ENCODE peak calls at places on chromosomes 4 and X, in seven cellular contexts. One of them, this sample, is unnamed.

GRCh38 chr4:82429728-82430192 is 502 bp downstream of the HNRNPDL start:
- DNase-seq in fibroblast of the aortic adventitia: no peak
- DNase-seq in PC-3: no peak
- DNase-seq in cardiac fibroblast: no peak
- DNase-seq in choroid plexus epithelial cell: peak; percentile 47
- DNase-seq in AG10803: no peak
- DNase-seq in neural progenitor cell: peak; percentile 89
- DNase-seq in this sample: no peak

GRCh38 chr4:6278801-6279197 is 9.1 kb downstream of the WFS1 start:
- DNase-seq in fibroblast of the aortic adventitia: peak; percentile 74
- DNase-seq in choroid plexus epithelial cell: peak; percentile 70
- DNase-seq in AG10803: no peak
- DNase-seq in PC-3: no peak
- DNase-seq in neural progenitor cell: no peak
- DNase-seq in cardiac fibroblast: peak; percentile 19
- DNase-seq in this sample: peak; percentile 12

GRCh38 chr4:15938640-15939039 is at the start of gene FGFBP1:
- DNase-seq in choroid plexus epithelial cell: no peak
- DNase-seq in fibroblast of the aortic adventitia: no peak
- DNase-seq in neural progenitor cell: no peak
- DNase-seq in PC-3: no peak
- DNase-seq in AG10803: no peak
- DNase-seq in cardiac fibroblast: no peak
- DNase-seq in this sample: no peak

GRCh38 chr4:139734201-139734874 is 68.7 kb downstream of the MGST2 start:
- DNase-seq in choroid plexus epithelial cell: peak; percentile 81
- DNase-seq in cardiac fibroblast: peak; percentile 77
- DNase-seq in PC-3: no peak
- DNase-seq in fibroblast of the aortic adventitia: peak; percentile 75
- DNase-seq in AG10803: peak; percentile 80
- DNase-seq in neural progenitor cell: peak; percentile 30
- DNase-seq in this sample: peak; percentile 50

GRCh38 chr4:79078339-79078738 is 139.1 kb upstream of the PAQR3 start:
- DNase-seq in AG10803: no peak
- DNase-seq in fibroblast of the aortic adventitia: no peak
- DNase-seq in neural progenitor cell: no peak
- DNase-seq in choroid plexus epithelial cell: no peak
- DNase-seq in cardiac fibroblast: no peak
- DNase-seq in PC-3: no peak
- DNase-seq in this sample: no peak

GRCh38 chr4:140635606-140636005 is 66.8 kb upstream of the UCP1 start:
- DNase-seq in cardiac fibroblast: peak; percentile 31
- DNase-seq in choroid plexus epithelial cell: peak; percentile 46
- DNase-seq in fibroblast of the aortic adventitia: peak; percentile 37
- DNase-seq in AG10803: peak; percentile 53
- DNase-seq in PC-3: peak; percentile 69
- DNase-seq in neural progenitor cell: peak; percentile 53
- DNase-seq in this sample: peak; percentile 9

GRCh38 chr4:11910780-11911179 is 482.1 kb upstream of the HS3ST1 start:
- DNase-seq in neural progenitor cell: no peak
- DNase-seq in AG10803: no peak
- DNase-seq in cardiac fibroblast: no peak
- DNase-seq in fibroblast of the aortic adventitia: no peak
- DNase-seq in PC-3: no peak
- DNase-seq in choroid plexus epithelial cell: no peak
- DNase-seq in this sample: no peak

GRCh38 chr4:104641427-104641826 is 146.7 kb upstream of the CXXC4 start:
- DNase-seq in AG10803: no peak
- DNase-seq in choroid plexus epithelial cell: no peak
- DNase-seq in fibroblast of the aortic adventitia: no peak
- DNase-seq in neural progenitor cell: peak; percentile 67
- DNase-seq in cardiac fibroblast: no peak
- DNase-seq in PC-3: no peak
- DNase-seq in this sample: no peak

GRCh38 chrX:52368368-52369055 is at the start of gene XAGE2:
- DNase-seq in fibroblast of the aortic adventitia: no peak
- DNase-seq in cardiac fibroblast: no peak
- DNase-seq in choroid plexus epithelial cell: no peak
- DNase-seq in neural progenitor cell: no peak
- DNase-seq in AG10803: no peak
- DNase-seq in PC-3: no peak
- DNase-seq in this sample: no peak

GRCh38 chrX:52359614-52360232 is 9.1 kb upstream of the XAGE2 start:
- DNase-seq in AG10803: peak; percentile 10
- DNase-seq in fibroblast of the aortic adventitia: peak; percentile 68
- DNase-seq in choroid plexus epithelial cell: peak; percentile 43
- DNase-seq in cardiac fibroblast: peak; percentile 57
- DNase-seq in neural progenitor cell: no peak
- DNase-seq in PC-3: peak; percentile 3
- DNase-seq in this sample: no peak

DNA sequence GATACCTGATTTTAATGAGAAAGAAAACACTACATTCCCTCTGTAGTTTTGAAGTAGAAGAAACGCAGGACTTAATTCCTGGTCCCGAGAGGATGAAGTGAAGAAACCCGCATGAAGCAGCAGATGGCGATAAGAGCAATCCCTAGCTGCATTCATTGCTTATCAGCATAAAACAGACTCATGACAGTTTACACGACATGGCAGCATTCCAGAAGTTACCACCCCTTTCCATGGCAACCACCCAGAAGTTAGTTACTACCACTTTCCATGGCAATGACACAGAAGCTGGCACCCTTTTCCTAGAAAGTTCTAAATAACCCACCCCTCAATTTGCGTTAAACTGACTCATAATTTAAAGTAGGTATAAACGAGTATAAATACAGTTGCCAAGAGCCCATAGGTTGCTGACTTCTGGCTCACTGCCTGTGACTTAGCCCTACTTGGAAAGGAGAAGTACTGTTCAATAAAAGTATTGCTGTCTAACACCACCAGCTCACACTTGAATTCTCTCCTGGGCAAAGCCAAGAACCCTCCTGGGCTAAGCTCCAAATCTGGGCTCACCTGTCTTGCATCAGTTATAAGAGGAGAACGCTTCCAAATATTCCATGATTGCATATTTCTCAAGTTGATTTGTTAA is 5.5 kb upstream of the XAGE2 start:
- DNase-seq in fibroblast of the aortic adventitia: peak; percentile 46
- DNase-seq in PC-3: no peak
- DNase-seq in neural progenitor cell: peak; percentile 5
- DNase-seq in cardiac fibroblast: peak; percentile 4
- DNase-seq in choroid plexus epithelial cell: peak; percentile 37
- DNase-seq in AG10803: no peak
- DNase-seq in this sample: no peak
- TF ChIP-seq CTCF in fibroblast of the aortic adventitia: no peak
- TF ChIP-seq CTCF in PC-3: peak; percentile 22
- TF ChIP-seq CTCF in neural progenitor cell: peak; percentile 29
- TF ChIP-seq CTCF in cardiac fibroblast: no peak
- TF ChIP-seq CTCF in choroid plexus epithelial cell: peak; percentile 44
- TF ChIP-seq CTCF in AG10803: peak; percentile 22
- TF ChIP-seq CTCF in this sample: no peak

GRCh38 chr4:186227744-186228513 is 622 bp downstream of the KLKB1 start:
- DNase-seq in neural progenitor cell: no peak
- DNase-seq in PC-3: no peak
- DNase-seq in choroid plexus epithelial cell: peak; percentile 7
- DNase-seq in fibroblast of the aortic adventitia: no peak
- DNase-seq in cardiac fibroblast: peak; percentile 21
- DNase-seq in AG10803: no peak
- DNase-seq in this sample: no peak
- H3K4me3 ChIP-seq in neural progenitor cell: no peak overlapping the region
- H3K4me3 ChIP-seq in PC-3: no peak overlapping the region
- H3K4me3 ChIP-seq in choroid plexus epithelial cell: no peak overlapping the region
- H3K4me3 ChIP-seq in fibroblast of the aortic adventitia: no peak overlapping the region
- H3K4me3 ChIP-seq in cardiac fibroblast: no peak overlapping the region
- H3K4me3 ChIP-seq in AG10803: no peak overlapping the region
- H3K4me3 ChIP-seq in this sample: no peak overlapping the region

DNA sequence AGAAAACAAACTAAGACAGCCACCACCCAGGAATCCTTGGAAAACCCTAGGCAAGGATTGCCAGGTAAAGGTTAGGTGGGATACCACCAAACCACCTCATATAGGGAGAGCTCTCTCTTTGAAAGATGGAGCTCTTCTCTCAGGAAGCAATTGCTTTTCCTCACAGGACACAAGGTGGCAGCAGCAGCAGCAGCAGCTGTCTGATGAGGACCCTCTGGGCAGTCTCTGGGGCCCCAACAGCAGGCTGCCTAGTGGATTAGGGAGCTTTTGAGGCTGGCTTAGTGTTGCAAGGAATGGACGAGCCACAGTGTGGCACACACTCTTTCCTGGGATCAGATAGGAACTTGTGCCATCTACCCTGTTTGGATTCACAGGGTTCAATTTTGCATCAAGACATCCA is 41.4 kb upstream of the CHRDL1 start:
- DNase-seq in neural progenitor cell: peak; percentile 77
- DNase-seq in cardiac fibroblast: no peak
- DNase-seq in PC-3: peak; percentile 5
- DNase-seq in fibroblast of the aortic adventitia: no peak
- DNase-seq in choroid plexus epithelial cell: no peak
- DNase-seq in AG10803: no peak
- DNase-seq in this sample: no peak
- TF ChIP-seq CTCF in neural progenitor cell: peak; percentile 56
- TF ChIP-seq CTCF in cardiac fibroblast: no peak
- TF ChIP-seq CTCF in PC-3: peak; percentile 34
- TF ChIP-seq CTCF in fibroblast of the aortic adventitia: no peak
- TF ChIP-seq CTCF in choroid plexus epithelial cell: peak; percentile 20
- TF ChIP-seq CTCF in AG10803: no peak
- TF ChIP-seq CTCF in this sample: peak; percentile 23

GRCh38 chr4:80461412-80461811 is 125.9 kb downstream of the CFAP299 start:
- DNase-seq in neural progenitor cell: no peak
- DNase-seq in PC-3: peak; percentile 67
- DNase-seq in cardiac fibroblast: no peak
- DNase-seq in AG10803: no peak
- DNase-seq in fibroblast of the aortic adventitia: no peak
- DNase-seq in choroid plexus epithelial cell: no peak
- DNase-seq in this sample: no peak
- H3K4me3 ChIP-seq in neural progenitor cell: no peak overlapping the region
- H3K4me3 ChIP-seq in PC-3: no peak overlapping the region
- H3K4me3 ChIP-seq in cardiac fibroblast: no peak overlapping the region
- H3K4me3 ChIP-seq in AG10803: no peak overlapping the region
- H3K4me3 ChIP-seq in fibroblast of the aortic adventitia: no peak overlapping the region
- H3K4me3 ChIP-seq in choroid plexus epithelial cell: no peak overlapping the region
- H3K4me3 ChIP-seq in this sample: no peak overlapping the region

GRCh38 chrX:103066606-103067005 is 2.6 kb upstream of the BEX1 start:
- DNase-seq in fibroblast of the aortic adventitia: peak; percentile 1
- DNase-seq in choroid plexus epithelial cell: peak; percentile 62
- DNase-seq in cardiac fibroblast: peak; percentile 76
- DNase-seq in PC-3: peak; percentile 45
- DNase-seq in AG10803: peak; percentile 4
- DNase-seq in neural progenitor cell: no peak
- DNase-seq in this sample: no peak

GRCh38 chrX:103063918-103064434 is at the start of gene BEX1:
- DNase-seq in neural progenitor cell: peak; percentile 73
- DNase-seq in AG10803: peak; percentile 0
- DNase-seq in fibroblast of the aortic adventitia: peak; percentile 1
- DNase-seq in cardiac fibroblast: peak; percentile 64
- DNase-seq in PC-3: no peak
- DNase-seq in choroid plexus epithelial cell: peak; percentile 67
- DNase-seq in this sample: peak; percentile 3

GRCh38 chrX:103061486-103061885 is 2.5 kb downstream of the BEX1 start:
- DNase-seq in neural progenitor cell: no peak
- DNase-seq in choroid plexus epithelial cell: no peak
- DNase-seq in fibroblast of the aortic adventitia: no peak
- DNase-seq in AG10803: no peak
- DNase-seq in cardiac fibroblast: no peak
- DNase-seq in PC-3: peak; percentile 16
- DNase-seq in this sample: no peak

DNA sequence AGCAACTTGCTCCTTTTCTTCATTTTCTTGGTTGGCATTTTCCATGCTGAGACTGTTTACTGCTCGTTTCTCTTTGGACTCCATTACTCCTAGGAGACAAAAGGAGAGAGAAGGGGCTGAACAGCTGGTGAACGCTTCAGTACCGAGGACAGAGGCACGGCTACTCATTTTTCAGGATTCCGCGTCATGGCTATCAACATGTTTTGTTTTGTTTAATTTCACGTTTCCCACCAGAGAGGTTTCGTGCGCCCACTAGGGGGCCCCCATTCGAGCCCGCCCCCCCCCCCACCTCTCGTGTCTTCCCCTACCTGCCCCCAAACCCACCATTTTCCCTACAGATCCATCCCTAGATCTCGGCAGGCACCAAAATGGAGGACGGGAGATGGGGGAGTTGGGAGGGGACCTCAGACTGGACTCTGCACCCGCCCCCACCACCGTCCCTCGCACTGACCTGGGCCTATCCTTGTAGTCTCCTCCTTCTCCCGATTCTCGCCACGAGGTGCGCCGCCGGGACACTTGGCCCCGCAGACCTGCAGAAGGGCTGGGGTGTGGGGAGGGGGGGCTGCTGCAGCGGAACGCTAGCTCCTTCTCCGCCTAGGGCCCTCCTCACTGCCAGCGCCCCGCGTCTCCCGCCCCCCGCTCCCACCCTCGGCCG is 653 bp downstream of the BEX1 start:
- DNase-seq in AG10803: peak; percentile 11
- DNase-seq in PC-3: peak; percentile 43
- DNase-seq in neural progenitor cell: peak; percentile 64
- DNase-seq in cardiac fibroblast: peak; percentile 48
- DNase-seq in fibroblast of the aortic adventitia: peak; percentile 39
- DNase-seq in choroid plexus epithelial cell: peak; percentile 54
- DNase-seq in this sample: peak; percentile 14
- TF ChIP-seq CTCF in AG10803: no peak
- TF ChIP-seq CTCF in PC-3: no peak
- TF ChIP-seq CTCF in neural progenitor cell: peak; percentile 24
- TF ChIP-seq CTCF in cardiac fibroblast: no peak
- TF ChIP-seq CTCF in fibroblast of the aortic adventitia: no peak
- TF ChIP-seq CTCF in choroid plexus epithelial cell: peak; percentile 3
- TF ChIP-seq CTCF in this sample: no peak

DNA sequence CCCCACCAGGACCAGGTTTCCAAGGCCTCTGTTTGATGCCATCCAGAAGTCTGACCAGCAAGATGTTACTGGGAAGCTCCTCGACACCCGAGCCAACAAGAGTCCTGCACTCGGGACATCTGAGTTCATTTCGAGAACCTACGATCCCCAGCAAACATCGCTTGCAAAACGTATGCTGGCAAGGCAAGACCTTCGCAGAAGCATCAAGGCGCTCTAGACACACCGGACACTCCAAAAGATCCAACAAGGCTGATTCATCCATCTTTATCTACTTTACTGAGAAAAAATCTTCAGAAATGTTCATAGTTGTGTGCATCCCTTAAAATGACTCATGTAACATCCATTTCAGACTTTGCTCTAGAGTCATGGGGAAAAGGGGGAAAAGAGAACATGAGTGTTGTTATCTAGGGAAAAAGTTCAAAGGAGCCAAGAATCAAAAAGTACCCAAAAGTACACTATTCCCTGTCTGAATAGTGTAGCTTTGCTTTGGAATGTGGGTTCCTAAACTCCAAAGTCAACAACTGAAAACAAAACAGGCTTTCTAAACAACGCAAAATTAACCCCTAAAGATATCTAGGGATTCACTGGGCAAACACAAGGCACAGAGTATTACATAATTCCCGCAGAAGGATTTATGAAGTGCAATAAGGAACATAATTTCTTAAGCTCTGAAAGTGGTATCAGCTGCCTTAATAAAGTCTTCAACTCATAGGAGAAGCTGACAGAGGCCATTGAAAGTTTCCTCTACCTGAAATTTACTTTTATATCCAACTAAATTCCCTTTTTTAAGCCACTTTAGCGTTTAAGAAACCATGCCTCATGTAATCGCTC is 1.6 kb downstream of the SH3RF1 start:
- DNase-seq in PC-3: peak; percentile 74
- DNase-seq in neural progenitor cell: peak; percentile 26
- DNase-seq in fibroblast of the aortic adventitia: peak; percentile 93
- DNase-seq in AG10803: peak; percentile 87
- DNase-seq in cardiac fibroblast: peak; percentile 93
- DNase-seq in choroid plexus epithelial cell: peak; percentile 86
- DNase-seq in this sample: peak; percentile 79
- H3K4me3 ChIP-seq in PC-3: peak overlapping the region; percentile 87
- H3K4me3 ChIP-seq in neural progenitor cell: peak overlapping the region; percentile 82
- H3K4me3 ChIP-seq in fibroblast of the aortic adventitia: peak overlapping the region; percentile 93
- H3K4me3 ChIP-seq in AG10803: peak overlapping the region; percentile 86
- H3K4me3 ChIP-seq in cardiac fibroblast: peak overlapping the region; percentile 89
- H3K4me3 ChIP-seq in choroid plexus epithelial cell: peak overlapping the region; percentile 63
- H3K4me3 ChIP-seq in this sample: peak overlapping the region; percentile 85

This sample was measured in astrocyte of the spinal cord.